ENCODE peak calls at places on chromosomes 5 and 9, in nine cellular contexts. W is fibroblast of mammary gland; D is NCI-H82; Y is stromal cell of bone marrow; S is activated T-cell treated with anti-CD3 and anti-CD28 coated beads, Interleukin-2, amount 50 U/mL, for 1 hour; M is Kasumi-1; O is G401; R is iPS-NIHi11; J is stimulated activated CD8-positive, alpha-beta memory T cell treated with anti-CD3 and anti-CD28 coated beads, Interleukin-12 subunit alpha, Interleukin-12 subunit beta, amount 100 ng/mL, for 4 hours. T is an unnamed sample.
A peak's percentile ranks its signal among the peaks of the same experiment; 100 is the strongest.

GRCh38 chr5:9440517-9440916 is 105.4 kb downstream of the SEMA5A start:
- DNase-seq in O (no peak), W (peak; percentile 57), R (no peak), J (no peak), D (no peak), S (no peak), M (no peak), Y (peak; percentile 16), T (no peak)

GRCh38 chr9:127931092-127931881 is 710 bp upstream of the PIP5KL1 start:
- DNase-seq in R (no peak), Y (peak; percentile 77), D (peak; percentile 68), J (no peak), W (peak; percentile 86), S (no peak), M (no peak), O (no peak), T (no peak)

GRCh38 chr5:77629553-77630245 is 8.8 kb downstream of the OTP start:
- DNase-seq in R (no peak), W (no peak), D (no peak), J (no peak), S (no peak), Y (no peak), O (no peak), M (no peak), T (no peak)

GRCh38 chr9:81628897-81629296 is 60.5 kb downstream of the TLE1 start:
- DNase-seq in M (no peak), S (no peak), W (no peak), J (no peak), Y (no peak), D (no peak), R (no peak), O (no peak), T (no peak)

GRCh38 chr5:95892784-95893354 is 68.8 kb downstream of the ELL2 start:
- DNase-seq in R (peak; percentile 51), D (peak; percentile 62), W (peak; percentile 61), Y (peak; percentile 22), J (no peak), S (no peak), M (peak; percentile 78), O (no peak), T (peak; percentile 40)

GRCh38 chr5:36948041-36948440 is 71.5 kb downstream of the NIPBL start:
- DNase-seq in W (peak; percentile 53), J (no peak), O (no peak), R (no peak), Y (no peak), S (no peak), M (no peak), D (no peak), T (no peak)

GRCh38 chr5:142601432-142601831 is 84.5 kb downstream of the FGF1 start:
- DNase-seq in M (no peak), D (peak; percentile 19), R (no peak), J (no peak), Y (no peak), O (peak; percentile 41), S (no peak), W (no peak), T (no peak)

GRCh38 chr9:88230612-88231011 is 92.3 kb upstream of the SPATA31C2 start:
- DNase-seq in Y (no peak), O (no peak), J (no peak), D (no peak), W (peak; percentile 59), S (no peak), M (no peak), R (no peak), T (no peak)

GRCh38 chr5:159181152-159181551 is 28.2 kb downstream of the RNF145 start:
- DNase-seq in R (no peak), D (no peak), O (no peak), S (no peak), W (peak; percentile 51), M (no peak), J (no peak), Y (no peak), T (no peak)

GRCh38 chr9:35907732-35908483 is 1.4 kb upstream of the SPAAR start:
- DNase-seq in O (peak; percentile 62), R (peak; percentile 72), W (peak; percentile 99), J (no peak), D (peak; percentile 75), S (no peak), Y (peak; percentile 64), M (peak; percentile 94), T (peak; percentile 43)

GRCh38 chr9:19513671-19514275 is 105.0 kb downstream of the ACER2 start:
- DNase-seq in D (no peak), Y (no peak), O (no peak), M (no peak), W (no peak), S (no peak), R (no peak), J (no peak), T (no peak)

GRCh38 chr9:96567203-96567700 is 52.4 kb downstream of the CDC14B start:
- DNase-seq in J (no peak), M (peak; percentile 30), R (peak; percentile 68), S (no peak), Y (no peak), O (no peak), W (peak; percentile 28), D (no peak), T (no peak)

GRCh38 chr5:81283976-81284375 is 17.4 kb upstream of the ZCCHC9 start:
- DNase-seq in W (no peak), O (no peak), D (no peak), S (no peak), M (no peak), J (no peak), Y (no peak), R (no peak), T (no peak)

GRCh38 chr5:75611324-75612210 is at the start of gene ANKDD1B:
- DNase-seq in D (peak; percentile 73), R (peak; percentile 54), J (no peak), O (no peak), W (peak; percentile 43), S (no peak), Y (no peak), M (peak; percentile 4), T (no peak)

T was measured in Ammon's horn.